ENCODE peak calls at places on chromosomes 11 and 22, in six cellular contexts. K is AG04450; L is heart right ventricle; J is psoas muscle; H is CD8-positive, alpha-beta T cell; W is adrenal gland. T is an unnamed sample.

GRCh38 chr11:17601206-17602075 is 54.4 kb downstream of the OTOG start:
- DNase-seq in K (no peak), L (no peak), J (peak; percentile 43), H (no peak), W (no peak), T (no peak)

GRCh38 chr22:28955817-28956216 is 72.4 kb downstream of the ZNRF3 start:
- DNase-seq in K (no peak), L (no peak), J (no peak), H (peak; percentile 48), W (no peak), T (no peak)

GRCh38 chr11:119338318-119338890 is 2.3 kb downstream of the C1QTNF5 start:
- DNase-seq in K (no peak), L (peak; percentile 80), J (peak; percentile 78), H (peak; percentile 43), W (peak; percentile 60), T (no peak)

GRCh38 chr11:117717485-117718314 is 79.3 kb downstream of the DSCAML1 start:
- DNase-seq in K (no peak), L (peak; percentile 30), J (no peak), H (no peak), W (no peak), T (peak; percentile 26)

GRCh38 chr11:133078591-133079179 is 453.6 kb downstream of the OPCML start:
- DNase-seq in K (no peak), L (peak; percentile 23), J (no peak), H (no peak), W (no peak), T (peak; percentile 12)

GRCh38 chr22:35359380-35360065 is 21.4 kb upstream of the HMOX1 start:
- DNase-seq in K (no peak), L (no peak), J (no peak), H (no peak), W (no peak), T (no peak)

GRCh38 chr22:37552560-37553163 is 7.6 kb upstream of the CDC42EP1 start:
- DNase-seq in K (no peak), L (peak; percentile 82), J (peak; percentile 66), H (no peak), W (no peak), T (no peak)

GRCh38 chr11:2691355-2691761 is 8.4 kb downstream of the KCNQ1OT1 start:
- DNase-seq in K (no peak), L (no peak), J (peak; percentile 12), H (no peak), W (peak; percentile 24), T (no peak)

GRCh38 chr22:48826546-48826945 is 1001.1 kb downstream of the BRD1 start:
- DNase-seq in K (no peak), L (no peak), J (no peak), H (no peak), W (no peak), T (no peak)

GRCh38 chr22:42313804-42314581 is 43.5 kb upstream of the TCF20 start:
- DNase-seq in K (no peak), L (no peak), J (no peak), H (no peak), W (peak; percentile 34), T (no peak)

GRCh38 chr22:49561338-49561737 is 266.3 kb downstream of the BRD1 start:
- DNase-seq in K (no peak), L (no peak), J (no peak), H (no peak), W (no peak), T (no peak)

GRCh38 chr11:103948331-103948730 is 88.1 kb upstream of the DDI1 start:
- DNase-seq in K (no peak), L (no peak), J (no peak), H (no peak), W (no peak), T (no peak)

GRCh38 chr11:47768090-47768620 is 1.0 kb upstream of the FNBP4 start:
- DNase-seq in K (no peak), L (peak; percentile 85), J (peak; percentile 72), H (no peak), W (peak; percentile 65), T (peak; percentile 91)

GRCh38 chr11:73931039-73931645 is 19.7 kb upstream of the DNAJB13 start:
- DNase-seq in K (peak; percentile 54), L (no peak), J (no peak), H (no peak), W (peak; percentile 59), T (peak; percentile 91)

GRCh38 chr11:72712168-72712721 is 38.0 kb upstream of the PDE2A start:
- DNase-seq in K (no peak), L (peak; percentile 62), J (peak; percentile 83), H (no peak), W (peak; percentile 60), T (no peak)

GRCh38 chr11:76654310-76654851 is 16.2 kb downstream of the LRRC32 start:
- DNase-seq in K (peak; percentile 95), L (peak; percentile 82), J (peak; percentile 75), H (no peak), W (no peak), T (no peak)

GRCh38 chr11:69245491-69246345 is 48.2 kb upstream of the MYEOV start:
- DNase-seq in K (no peak), L (peak; percentile 28), J (no peak), H (no peak), W (no peak), T (no peak)

GRCh38 chr11:60905551-60906113 is 753 bp downstream of the PRPF19 start:
- DNase-seq in K (no peak), L (no peak), J (no peak), H (no peak), W (peak; percentile 48), T (no peak)

GRCh38 chr11:33018840-33019239 is 3.2 kb downstream of the DEPDC7 start:
- DNase-seq in K (no peak), L (no peak), J (no peak), H (no peak), W (no peak), T (no peak)

GRCh38 chr11:8261316-8261715 is 2.4 kb downstream of the LMO1 start:
- DNase-seq in K (no peak), L (no peak), J (no peak), H (no peak), W (no peak), T (no peak)

GRCh38 chr11:90635886-90636285 is 413.0 kb upstream of the CHORDC1 start:
- DNase-seq in K (no peak), L (no peak), J (no peak), H (no peak), W (no peak), T (no peak)

GRCh38 chr11:90635145-90635544 is 412.3 kb upstream of the CHORDC1 start:
- DNase-seq in K (no peak), L (no peak), J (no peak), H (no peak), W (no peak), T (no peak)

GRCh38 chr11:90639687-90640086 is 416.8 kb upstream of the CHORDC1 start:
- DNase-seq in K (no peak), L (no peak), J (no peak), H (no peak), W (no peak), T (no peak)
- TF ChIP-seq CTCF in K (no peak), L (no peak), J (no peak), H (no peak), W (peak; percentile 25), T (peak; percentile 72)

GRCh38 chr11:11387201-11387600 is 34.2 kb upstream of the CSNK2A3 start:
- DNase-seq in K (no peak), L (no peak), J (no peak), H (no peak), W (no peak), T (no peak)

GRCh38 chr11:11387906-11388305 is 34.9 kb upstream of the CSNK2A3 start:
- DNase-seq in K (no peak), L (no peak), J (no peak), H (no peak), W (no peak), T (no peak)

GRCh38 chr11:11391169-11391568 is 38.1 kb upstream of the CSNK2A3 start:
- DNase-seq in K (no peak), L (no peak), J (no peak), H (no peak), W (no peak), T (no peak)

GRCh38 chr11:11390068-11390775 is 37.2 kb upstream of the CSNK2A3 start:
- DNase-seq in K (no peak), L (no peak), J (no peak), H (no peak), W (no peak), T (no peak)

DNA sequence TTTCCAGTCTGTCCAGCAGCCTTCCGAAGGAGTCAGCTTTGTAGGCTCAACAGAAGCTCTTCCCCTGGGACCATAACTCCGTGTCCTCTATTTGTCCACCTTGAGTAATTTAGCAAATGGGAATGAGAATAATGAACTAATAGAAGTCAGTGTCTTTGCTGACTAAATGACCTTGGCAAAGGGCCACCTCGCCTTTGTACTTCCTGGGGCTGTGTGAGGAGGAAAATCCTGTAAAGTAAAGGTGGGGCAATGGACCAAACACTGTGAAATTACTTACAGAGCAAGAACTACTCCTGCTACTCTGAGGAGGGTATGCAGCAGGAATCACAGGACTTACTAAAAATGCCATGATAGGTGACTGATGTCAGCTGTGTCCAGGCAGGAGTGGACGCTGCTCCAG is 36.2 kb upstream of the CSNK2A3 start:
- DNase-seq in K (no peak), L (no peak), J (no peak), H (no peak), W (peak; percentile 74), T (no peak)
- H3K4me3 ChIP-seq in K (no peak overlapping the region), L (no peak overlapping the region), J (no peak overlapping the region), H (no peak overlapping the region), W (no peak overlapping the region), T (no peak overlapping the region)

GRCh38 chr11:114078423-114078822 is 18.9 kb downstream of the ZBTB16 start:
- DNase-seq in K (no peak), L (no peak), J (peak; percentile 23), H (no peak), W (no peak), T (no peak)

GRCh38 chr11:114077482-114078305 is 18.2 kb downstream of the ZBTB16 start:
- DNase-seq in K (no peak), L (no peak), J (peak; percentile 48), H (no peak), W (no peak), T (no peak)

GRCh38 chr11:114075343-114075610 is 15.8 kb downstream of the ZBTB16 start:
- DNase-seq in K (no peak), L (no peak), J (peak; percentile 45), H (no peak), W (no peak), T (no peak)

GRCh38 chr11:114075891-114076441 is 16.5 kb downstream of the ZBTB16 start:
- DNase-seq in K (no peak), L (peak; percentile 71), J (peak; percentile 76), H (no peak), W (peak; percentile 80), T (no peak)

GRCh38 chr11:114076974-114077373 is 17.5 kb downstream of the ZBTB16 start:
- DNase-seq in K (no peak), L (no peak), J (no peak), H (no peak), W (no peak), T (no peak)
- TF ChIP-seq CTCF in K (no peak), L (no peak), J (no peak), H (no peak), W (no peak), T (no peak)

DNA sequence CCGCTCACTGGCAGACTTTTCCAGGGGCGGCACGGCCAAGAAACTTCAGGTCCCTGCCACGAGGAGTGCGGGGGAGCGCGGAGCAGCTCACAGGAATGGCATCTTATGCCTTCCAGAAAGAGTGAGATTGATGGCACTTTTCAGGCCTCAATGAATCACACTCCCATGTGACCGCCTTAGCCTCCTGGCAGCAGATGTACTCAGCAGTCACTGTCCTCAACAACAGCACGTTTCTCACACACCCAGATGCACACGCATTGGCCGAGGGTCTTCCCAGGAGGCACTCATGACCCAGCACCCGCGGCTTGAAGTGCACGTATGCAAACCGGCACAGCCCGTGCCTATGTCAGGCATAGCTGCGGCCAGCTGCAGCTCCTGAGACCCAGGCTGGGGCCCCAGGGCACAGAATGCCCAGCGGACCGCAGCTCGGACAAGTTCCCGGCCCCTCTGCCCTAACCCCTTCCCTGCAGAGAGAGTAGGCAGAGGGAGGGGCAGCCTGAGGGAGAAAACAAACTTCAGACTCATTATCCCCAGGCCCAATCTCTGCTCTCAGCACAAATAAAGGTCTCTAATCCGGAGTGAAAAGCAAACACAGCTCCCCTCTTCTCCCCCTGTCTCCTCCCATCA is 48.3 kb downstream of the RPUSD4 start:
- DNase-seq in K (peak; percentile 71), L (no peak), J (no peak), H (no peak), W (peak; percentile 35), T (peak; percentile 59)
- H3K4me3 ChIP-seq in K (no peak overlapping the region), L (no peak overlapping the region), J (no peak overlapping the region), H (no peak overlapping the region), W (no peak overlapping the region), T (peak overlapping the region; percentile 8)